ENCODE peak calls at places on chromosomes 5 and 9, in eight cellular contexts. N is lung, P is upper lobe of right lung, C is MM.1S, D is testis, L is OCI-LY7, T is body of pancreas, J is breast epithelium. F is an unnamed sample.

GRCh38 chr9:77588319-77588937 is 59.7 kb downstream of the GNA14 start:
- DNase-seq in N (no peak), P (no peak), C (no peak), D (no peak), L (no peak), T (no peak), J (no peak), F (no peak)

GRCh38 chr5:177434437-177434836 is 8.0 kb downstream of the GRK6 start:
- DNase-seq in N (no peak), P (no peak), C (no peak), D (no peak), L (no peak), T (no peak), J (no peak), F (no peak)

GRCh38 chr5:2482778-2483177 is 268.7 kb downstream of the IRX2 start:
- DNase-seq in N (no peak), P (no peak), C (no peak), D (no peak), L (no peak), T (no peak), J (no peak), F (no peak)

GRCh38 chr9:133135193-133135745 is 14.2 kb upstream of the RALGDS start:
- DNase-seq in N (no peak), P (peak), C (no peak), D (no peak), L (no peak), T (peak), J (peak), F (peak)

GRCh38 chr5:166032601-166033000 is 2258.8 kb upstream of the WWC1 start:
- DNase-seq in N (no peak), P (no peak), C (no peak), D (no peak), L (no peak), T (no peak), J (no peak), F (no peak)

GRCh38 chr5:158407801-158408200 is 548.9 kb upstream of the CLINT1 start:
- DNase-seq in N (no peak), P (no peak), C (no peak), D (no peak), L (no peak), T (no peak), J (no peak), F (no peak)

GRCh38 chr9:136021891-136022681 is 60.9 kb upstream of the UBAC1 start:
- DNase-seq in N (no peak), P (no peak), C (no peak), D (no peak), L (no peak), T (peak), J (no peak), F (no peak)

GRCh38 chr5:168157141-168157540 is 134.3 kb upstream of the WWC1 start:
- DNase-seq in N (no peak), P (no peak), C (no peak), D (no peak), L (no peak), T (no peak), J (no peak), F (no peak)

GRCh38 chr9:35760651-35761050 is 6.6 kb upstream of the MSMP start:
- DNase-seq in N (no peak), P (no peak), C (no peak), D (no peak), L (no peak), T (no peak), J (no peak), F (no peak)

GRCh38 chr9:12658531-12659209 is 34.5 kb upstream of the TYRP1 start:
- DNase-seq in N (no peak), P (no peak), C (no peak), D (no peak), L (no peak), T (no peak), J (no peak), F (no peak)

GRCh38 chr5:149273237-149273636 is 1.6 kb downstream of the AFAP1L1 start:
- DNase-seq in N (no peak), P (no peak), C (no peak), D (no peak), L (no peak), T (no peak), J (no peak), F (no peak)

GRCh38 chr5:132666310-132667123 is 7.3 kb upstream of the IL4 start:
- DNase-seq in N (no peak), P (no peak), C (no peak), D (no peak), L (no peak), T (no peak), J (no peak), F (no peak)

GRCh38 chr9:91411096-91411771 is 12.4 kb downstream of the NFIL3 start:
- DNase-seq in N (no peak), P (no peak), C (no peak), D (no peak), L (no peak), T (no peak), J (no peak), F (no peak)

GRCh38 chr5:73625905-73626811 is at the start of gene ARHGEF28:
- DNase-seq in N (peak), P (peak), C (peak), D (peak), L (no peak), T (peak), J (peak), F (peak)

GRCh38 chr5:14849516-14850294 is 21.9 kb downstream of the ANKH start:
- DNase-seq in N (no peak), P (no peak), C (no peak), D (no peak), L (no peak), T (no peak), J (no peak), F (no peak)

GRCh38 chr5:115648072-115648471 is 22.2 kb upstream of the TMED7 start:
- DNase-seq in N (no peak), P (no peak), C (no peak), D (no peak), L (no peak), T (no peak), J (no peak), F (no peak)

GRCh38 chr5:174300941-174301761 is 255.6 kb downstream of the NSG2 start:
- DNase-seq in N (no peak), P (no peak), C (no peak), D (peak), L (no peak), T (no peak), J (no peak), F (no peak)

GRCh38 chr5:42612997-42613396 is 143.6 kb upstream of the CCDC152 start:
- DNase-seq in N (no peak), P (no peak), C (no peak), D (no peak), L (no peak), T (no peak), J (no peak), F (no peak)

GRCh38 chr9:111427186-111427585 is 57.0 kb downstream of the ECPAS start:
- DNase-seq in N (no peak), P (no peak), C (no peak), D (no peak), L (no peak), T (no peak), J (no peak), F (no peak)

GRCh38 chr5:10703676-10704075 is 57.4 kb downstream of the DAP start:
- DNase-seq in N (no peak), P (no peak), C (no peak), D (no peak), L (no peak), T (peak), J (peak), F (no peak)

GRCh38 chr9:12838546-12838945 is 63.7 kb downstream of the LURAP1L start:
- DNase-seq in N (no peak), P (no peak), C (no peak), D (no peak), L (no peak), T (no peak), J (no peak), F (no peak)

GRCh38 chr9:121222524-121223171 is 21.0 kb upstream of the RAB14 start:
- DNase-seq in N (no peak), P (no peak), C (peak), D (peak), L (peak), T (no peak), J (no peak), F (no peak)

GRCh38 chr5:109692011-109692410 is 2.3 kb downstream of the MAN2A1 start:
- DNase-seq in N (no peak), P (no peak), C (peak), D (no peak), L (no peak), T (no peak), J (no peak), F (no peak)

GRCh38 chr5:111584651-111585050 is 72.3 kb upstream of the STARD4 start:
- DNase-seq in N (no peak), P (no peak), C (no peak), D (no peak), L (no peak), T (no peak), J (no peak), F (no peak)

GRCh38 chr9:130030821-130031481 is 12.0 kb downstream of the FNBP1 start:
- DNase-seq in N (no peak), P (no peak), C (no peak), D (no peak), L (no peak), T (no peak), J (no peak), F (no peak)

GRCh38 chr9:121455527-121456239 is 44.0 kb downstream of the GGTA1 start:
- DNase-seq in N (no peak), P (no peak), C (no peak), D (no peak), L (no peak), T (no peak), J (no peak), F (no peak)

GRCh38 chr9:121529237-121529987 is 29.8 kb upstream of the GGTA1 start:
- DNase-seq in N (peak), P (peak), C (no peak), D (peak), L (no peak), T (peak), J (peak), F (peak)

GRCh38 chr9:16828335-16829281 is 41.9 kb downstream of the BNC2 start:
- DNase-seq in N (no peak), P (no peak), C (no peak), D (peak), L (no peak), T (peak), J (no peak), F (no peak)

GRCh38 chr5:149839761-149840160 is 104.8 kb downstream of the PDE6A start:
- DNase-seq in N (no peak), P (no peak), C (no peak), D (no peak), L (no peak), T (no peak), J (no peak), F (no peak)

GRCh38 chr5:166127766-166128565 is 2163.5 kb upstream of the WWC1 start:
- DNase-seq in N (no peak), P (no peak), C (no peak), D (no peak), L (no peak), T (no peak), J (no peak), F (no peak)

GRCh38 chr9:61666310-61666709 is 476.5 kb downstream of the SPATA31A7 start:
- DNase-seq in N (no peak), P (peak), C (no peak), D (peak), L (no peak), T (no peak), J (no peak), F (no peak)

GRCh38 chr9:124274228-124274627 is 16.5 kb downstream of the NEK6 start:
- DNase-seq in N (no peak), P (no peak), C (no peak), D (no peak), L (no peak), T (no peak), J (no peak), F (no peak)

GRCh38 chr5:173451031-173451430 is 122.8 kb upstream of the STC2 start:
- DNase-seq in N (no peak), P (no peak), C (no peak), D (peak), L (peak), T (no peak), J (no peak), F (no peak)

GRCh38 chr9:105466898-105467455 is 19.1 kb downstream of the FSD1L start:
- DNase-seq in N (no peak), P (no peak), C (no peak), D (no peak), L (no peak), T (no peak), J (no peak), F (no peak)

GRCh38 chr5:35919191-35919590 is 19.2 kb downstream of the CAPSL start:
- DNase-seq in N (no peak), P (no peak), C (no peak), D (peak), L (no peak), T (no peak), J (no peak), F (no peak)

GRCh38 chr5:1300581-1301083 is 5.8 kb upstream of the TERT start:
- DNase-seq in N (no peak), P (peak), C (no peak), D (no peak), L (no peak), T (no peak), J (no peak), F (no peak)

GRCh38 chr5:61624966-61625681 is 293.1 kb downstream of the ZSWIM6 start:
- DNase-seq in N (no peak), P (no peak), C (no peak), D (no peak), L (no peak), T (no peak), J (no peak), F (no peak)

GRCh38 chr5:61624553-61624952 is 292.5 kb downstream of the ZSWIM6 start:
- DNase-seq in N (no peak), P (no peak), C (no peak), D (no peak), L (no peak), T (no peak), J (no peak), F (no peak)

GRCh38 chr5:61625682-61626620 is 293.9 kb downstream of the ZSWIM6 start:
- DNase-seq in N (peak), P (peak), C (peak), D (peak), L (no peak), T (peak), J (peak), F (no peak)

GRCh38 chr5:61623401-61624069 is 291.5 kb downstream of the ZSWIM6 start:
- DNase-seq in N (no peak), P (no peak), C (no peak), D (peak), L (no peak), T (no peak), J (no peak), F (no peak)

GRCh38 chr5:61626639-61627282 is 294.7 kb downstream of the ZSWIM6 start:
- DNase-seq in N (no peak), P (no peak), C (no peak), D (peak), L (no peak), T (no peak), J (no peak), F (no peak)
- H3K4me3 ChIP-seq in N (no peak), P (peak), C (no peak), D (peak), L (no peak), T (no peak), J (peak), F (peak)

DNA sequence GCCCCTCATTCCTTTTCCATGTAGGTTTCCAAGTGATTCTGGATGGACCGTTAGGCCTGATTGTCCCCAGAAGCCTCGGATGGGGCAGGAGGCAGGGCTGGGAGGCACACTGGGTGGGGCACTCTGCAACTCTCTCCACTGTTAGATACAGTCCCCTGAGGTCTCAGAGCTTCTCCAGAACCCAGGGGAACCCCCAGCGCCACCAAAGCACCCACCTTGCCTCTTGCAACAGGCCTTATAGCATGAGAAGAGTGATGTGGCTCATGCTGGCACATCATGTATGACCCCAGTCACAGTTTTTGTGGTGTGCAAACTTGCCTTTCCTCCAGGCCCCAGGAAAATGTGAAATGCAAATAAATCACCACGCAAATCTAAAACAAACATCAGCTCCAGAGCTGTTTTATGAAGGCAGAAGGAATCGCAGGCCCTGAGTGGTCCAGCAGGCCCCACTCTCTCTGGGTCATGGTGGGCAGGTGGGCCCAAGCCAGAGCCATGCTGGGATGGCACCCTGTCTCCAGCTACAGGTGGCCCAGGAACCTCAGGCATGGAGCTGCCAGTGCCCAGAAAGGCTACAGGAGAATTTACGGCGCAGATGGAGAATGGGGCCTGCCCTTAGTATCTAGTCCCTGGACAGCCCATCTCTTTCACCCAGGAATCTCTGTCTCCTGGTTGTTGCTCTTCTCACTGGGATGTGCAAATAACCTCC is 36.3 kb upstream of the CDKN2AIPNL start:
- DNase-seq in N (no peak), P (no peak), C (no peak), D (no peak), L (no peak), T (no peak), J (no peak), F (no peak)
- TF ChIP-seq CTCF in N (no peak), P (no peak), C (no peak), D (no peak), L (no peak), T (no peak), J (no peak), F (no peak)

DNA sequence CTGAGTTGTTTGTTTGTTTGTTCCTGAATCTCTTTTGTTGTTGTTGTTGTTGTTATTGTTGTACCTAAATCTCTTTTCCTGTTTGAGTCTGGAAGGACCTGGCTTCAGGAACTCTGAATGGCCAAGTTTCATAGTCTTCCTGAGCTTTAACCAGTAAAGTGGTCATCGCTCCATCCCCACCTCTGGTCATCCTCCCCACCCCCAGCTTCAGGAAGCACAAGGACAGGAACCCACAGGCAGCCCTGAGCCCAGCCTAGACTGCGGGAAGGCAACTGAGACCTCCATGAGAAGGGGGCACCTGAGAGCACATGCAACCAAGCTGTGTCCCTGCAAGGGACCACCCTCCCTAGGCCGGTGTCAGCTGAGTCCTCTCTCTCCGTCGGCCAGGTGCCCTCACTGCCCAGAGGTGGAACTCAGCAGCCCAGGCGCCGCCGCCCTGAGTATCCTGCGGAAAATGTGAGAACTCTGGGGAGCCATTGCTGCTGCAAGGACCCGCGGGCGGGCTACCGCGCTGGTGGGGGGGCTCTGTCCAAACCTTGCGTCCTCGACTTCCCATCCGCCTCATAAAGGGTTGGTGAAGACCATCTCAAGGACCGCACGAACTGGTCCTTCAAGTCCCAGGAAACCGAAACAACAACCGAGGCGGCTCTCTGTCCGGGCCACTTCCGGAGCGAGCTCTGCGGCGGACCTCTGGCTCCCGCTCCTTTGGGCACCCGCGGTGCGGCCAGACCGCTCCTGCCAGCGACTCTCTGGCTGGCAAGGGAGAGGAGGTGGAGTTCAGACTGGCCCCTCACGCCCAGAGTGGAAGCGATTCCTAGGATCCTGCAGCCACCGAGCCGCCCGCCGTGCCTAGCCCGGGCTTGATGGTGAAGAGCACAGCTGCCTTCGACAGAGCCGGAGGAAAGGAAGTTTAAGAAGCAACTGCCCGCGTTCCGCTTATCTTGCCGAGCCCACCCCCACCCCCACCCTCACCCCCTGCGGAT is 4.2 kb downstream of the BARX1 start:
- DNase-seq in N (peak), P (peak), C (peak), D (peak), L (no peak), T (peak), J (no peak), F (no peak)
- H3K4me3 ChIP-seq in N (peak), P (peak), C (peak), D (peak), L (no peak), T (no peak), J (peak), F (peak)

GRCh38 chr5:139392324-139392677 is 2.6 kb upstream of the MZB1 start:
- DNase-seq in N (no peak), P (no peak), C (no peak), D (no peak), L (no peak), T (no peak), J (no peak), F (no peak)

GRCh38 chr5:139391570-139392323 is 2.0 kb upstream of the MZB1 start:
- DNase-seq in N (no peak), P (no peak), C (peak), D (no peak), L (peak), T (no peak), J (no peak), F (no peak)

GRCh38 chr5:139392678-139393496 is 2.0 kb downstream of the PROB1 start:
- DNase-seq in N (peak), P (peak), C (peak), D (peak), L (peak), T (peak), J (no peak), F (no peak)

GRCh38 chr5:139389701-139390638 is at the start of gene MZB1:
- DNase-seq in N (no peak), P (no peak), C (peak), D (no peak), L (peak), T (no peak), J (no peak), F (no peak)

GRCh38 chr5:139390639-139391569 is 1.2 kb upstream of the MZB1 start:
- DNase-seq in N (no peak), P (no peak), C (no peak), D (no peak), L (no peak), T (no peak), J (no peak), F (no peak)
- TF ChIP-seq CTCF in N (no peak), P (no peak), C (no peak), D (no peak), L (no peak), T (no peak), J (no peak), F (no peak)

DNA sequence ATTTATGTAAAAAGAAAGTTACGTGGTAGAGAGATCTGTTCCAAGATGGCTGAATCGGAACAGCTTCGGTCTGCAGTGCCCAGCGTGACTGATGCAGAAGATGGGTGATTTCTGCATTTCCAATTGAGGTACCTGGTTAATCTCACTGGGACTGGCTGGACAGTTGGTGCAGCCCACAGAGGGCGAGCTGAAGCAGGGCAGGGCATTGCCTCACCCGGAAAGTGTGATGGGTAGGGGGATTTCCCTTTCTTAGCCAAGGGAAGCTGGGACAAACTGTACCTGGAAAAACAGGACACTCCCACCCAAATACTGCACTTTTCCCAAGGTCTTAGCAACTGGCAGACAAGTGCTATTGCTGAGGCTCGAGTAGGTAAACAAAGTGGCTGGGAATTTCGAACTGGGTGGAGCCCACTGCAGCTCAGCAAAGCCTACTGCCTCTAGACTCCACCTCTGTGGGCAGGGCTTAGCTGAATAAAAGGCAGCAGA is 13.1 kb upstream of the HSD17B4 start:
- DNase-seq in N (peak), P (no peak), C (no peak), D (no peak), L (no peak), T (peak), J (peak), F (no peak)
- H3K4me3 ChIP-seq in N (no peak), P (peak), C (no peak), D (no peak), L (no peak), T (no peak), J (no peak), F (peak)

F was measured in thoracic aorta.